ENCODE peak calls at places on chromosomes 4 and X, in eight cellular contexts. One of them, this sample, is unnamed.

GRCh38 chr4:37815591-37815990 is 10.9 kb upstream of the PGM2 start:
- DNase-seq in stimulated activated CD8-positive, alpha-beta memory T cell treated with anti-CD3 and anti-CD28 coated beads, Interleukin-4, amount 100 ng/mL, for 4 hours: no peak
- DNase-seq in fibroblast of lung: no peak
- DNase-seq in stimulated activated CD4-positive, alpha-beta T cell treated with anti-CD3 and anti-CD28 coated beads, Interleukin-1b, Interleukin-23, amount 100 ng/mL, for 24 hours: no peak
- DNase-seq in upper lobe of right lung: no peak
- DNase-seq in cardiac fibroblast: no peak
- DNase-seq in NCI-H2029 treated with DMSO at 0.1 percent for 48 hours: no peak
- DNase-seq in left cardiac atrium: no peak
- DNase-seq in this sample: no peak

GRCh38 chr4:172287112-172287511 is 473.9 kb downstream of the GALNTL6 start:
- DNase-seq in fibroblast of lung: no peak
- DNase-seq in stimulated activated CD8-positive, alpha-beta memory T cell treated with anti-CD3 and anti-CD28 coated beads, Interleukin-4, amount 100 ng/mL, for 4 hours: no peak
- DNase-seq in cardiac fibroblast: no peak
- DNase-seq in left cardiac atrium: no peak
- DNase-seq in upper lobe of right lung: no peak
- DNase-seq in NCI-H2029 treated with DMSO at 0.1 percent for 48 hours: no peak
- DNase-seq in stimulated activated CD4-positive, alpha-beta T cell treated with anti-CD3 and anti-CD28 coated beads, Interleukin-1b, Interleukin-23, amount 100 ng/mL, for 24 hours: no peak
- DNase-seq in this sample: no peak

GRCh38 chrX:107686792-107687191 is 58.5 kb downstream of the PRPS1 start:
- DNase-seq in left cardiac atrium: no peak
- DNase-seq in fibroblast of lung: no peak
- DNase-seq in stimulated activated CD4-positive, alpha-beta T cell treated with anti-CD3 and anti-CD28 coated beads, Interleukin-1b, Interleukin-23, amount 100 ng/mL, for 24 hours: no peak
- DNase-seq in cardiac fibroblast: no peak
- DNase-seq in upper lobe of right lung: no peak
- DNase-seq in stimulated activated CD8-positive, alpha-beta memory T cell treated with anti-CD3 and anti-CD28 coated beads, Interleukin-4, amount 100 ng/mL, for 4 hours: no peak
- DNase-seq in NCI-H2029 treated with DMSO at 0.1 percent for 48 hours: no peak
- DNase-seq in this sample: no peak

GRCh38 chr4:153465583-153465921 is 608 bp upstream of the TMEM131L start:
- DNase-seq in stimulated activated CD4-positive, alpha-beta T cell treated with anti-CD3 and anti-CD28 coated beads, Interleukin-1b, Interleukin-23, amount 100 ng/mL, for 24 hours: no peak
- DNase-seq in left cardiac atrium: no peak
- DNase-seq in upper lobe of right lung: peak
- DNase-seq in fibroblast of lung: peak
- DNase-seq in cardiac fibroblast: peak
- DNase-seq in NCI-H2029 treated with DMSO at 0.1 percent for 48 hours: no peak
- DNase-seq in stimulated activated CD8-positive, alpha-beta memory T cell treated with anti-CD3 and anti-CD28 coated beads, Interleukin-4, amount 100 ng/mL, for 4 hours: no peak
- DNase-seq in this sample: peak

GRCh38 chrX:43655151-43655676 is 885 bp upstream of the MAOA start:
- DNase-seq in cardiac fibroblast: peak
- DNase-seq in left cardiac atrium: peak
- DNase-seq in upper lobe of right lung: peak
- DNase-seq in NCI-H2029 treated with DMSO at 0.1 percent for 48 hours: no peak
- DNase-seq in fibroblast of lung: peak
- DNase-seq in stimulated activated CD8-positive, alpha-beta memory T cell treated with anti-CD3 and anti-CD28 coated beads, Interleukin-4, amount 100 ng/mL, for 4 hours: no peak
- DNase-seq in stimulated activated CD4-positive, alpha-beta T cell treated with anti-CD3 and anti-CD28 coated beads, Interleukin-1b, Interleukin-23, amount 100 ng/mL, for 24 hours: peak
- DNase-seq in this sample: no peak

GRCh38 chrX:97215166-97215565 is 331.5 kb downstream of the RPA4 start:
- DNase-seq in stimulated activated CD4-positive, alpha-beta T cell treated with anti-CD3 and anti-CD28 coated beads, Interleukin-1b, Interleukin-23, amount 100 ng/mL, for 24 hours: no peak
- DNase-seq in upper lobe of right lung: no peak
- DNase-seq in fibroblast of lung: no peak
- DNase-seq in stimulated activated CD8-positive, alpha-beta memory T cell treated with anti-CD3 and anti-CD28 coated beads, Interleukin-4, amount 100 ng/mL, for 4 hours: no peak
- DNase-seq in NCI-H2029 treated with DMSO at 0.1 percent for 48 hours: no peak
- DNase-seq in left cardiac atrium: no peak
- DNase-seq in cardiac fibroblast: no peak
- DNase-seq in this sample: no peak

GRCh38 chrX:151938172-151938571 is 25.5 kb downstream of the MAGEA4 start:
- DNase-seq in NCI-H2029 treated with DMSO at 0.1 percent for 48 hours: no peak
- DNase-seq in cardiac fibroblast: no peak
- DNase-seq in stimulated activated CD4-positive, alpha-beta T cell treated with anti-CD3 and anti-CD28 coated beads, Interleukin-1b, Interleukin-23, amount 100 ng/mL, for 24 hours: no peak
- DNase-seq in upper lobe of right lung: no peak
- DNase-seq in left cardiac atrium: no peak
- DNase-seq in fibroblast of lung: no peak
- DNase-seq in stimulated activated CD8-positive, alpha-beta memory T cell treated with anti-CD3 and anti-CD28 coated beads, Interleukin-4, amount 100 ng/mL, for 4 hours: no peak
- DNase-seq in this sample: no peak

GRCh38 chrX:47169726-47170515 is 23.7 kb upstream of the UBA1 start:
- DNase-seq in cardiac fibroblast: peak
- DNase-seq in upper lobe of right lung: peak
- DNase-seq in NCI-H2029 treated with DMSO at 0.1 percent for 48 hours: no peak
- DNase-seq in stimulated activated CD8-positive, alpha-beta memory T cell treated with anti-CD3 and anti-CD28 coated beads, Interleukin-4, amount 100 ng/mL, for 4 hours: no peak
- DNase-seq in stimulated activated CD4-positive, alpha-beta T cell treated with anti-CD3 and anti-CD28 coated beads, Interleukin-1b, Interleukin-23, amount 100 ng/mL, for 24 hours: no peak
- DNase-seq in left cardiac atrium: peak
- DNase-seq in fibroblast of lung: peak
- DNase-seq in this sample: no peak

GRCh38 chr4:109721033-109721432 is 8.8 kb downstream of the PLA2G12A start:
- DNase-seq in NCI-H2029 treated with DMSO at 0.1 percent for 48 hours: no peak
- DNase-seq in left cardiac atrium: no peak
- DNase-seq in fibroblast of lung: peak
- DNase-seq in cardiac fibroblast: no peak
- DNase-seq in upper lobe of right lung: no peak
- DNase-seq in stimulated activated CD4-positive, alpha-beta T cell treated with anti-CD3 and anti-CD28 coated beads, Interleukin-1b, Interleukin-23, amount 100 ng/mL, for 24 hours: no peak
- DNase-seq in stimulated activated CD8-positive, alpha-beta memory T cell treated with anti-CD3 and anti-CD28 coated beads, Interleukin-4, amount 100 ng/mL, for 4 hours: no peak
- DNase-seq in this sample: no peak

GRCh38 chr4:147056951-147057630 is 111.4 kb upstream of the TTC29 start:
- DNase-seq in upper lobe of right lung: no peak
- DNase-seq in stimulated activated CD8-positive, alpha-beta memory T cell treated with anti-CD3 and anti-CD28 coated beads, Interleukin-4, amount 100 ng/mL, for 4 hours: no peak
- DNase-seq in NCI-H2029 treated with DMSO at 0.1 percent for 48 hours: no peak
- DNase-seq in fibroblast of lung: peak
- DNase-seq in cardiac fibroblast: peak
- DNase-seq in left cardiac atrium: no peak
- DNase-seq in stimulated activated CD4-positive, alpha-beta T cell treated with anti-CD3 and anti-CD28 coated beads, Interleukin-1b, Interleukin-23, amount 100 ng/mL, for 24 hours: no peak
- DNase-seq in this sample: peak

GRCh38 chr4:130359537-130359936 is 1263.6 kb downstream of the C4orf33 start:
- DNase-seq in stimulated activated CD4-positive, alpha-beta T cell treated with anti-CD3 and anti-CD28 coated beads, Interleukin-1b, Interleukin-23, amount 100 ng/mL, for 24 hours: no peak
- DNase-seq in NCI-H2029 treated with DMSO at 0.1 percent for 48 hours: no peak
- DNase-seq in cardiac fibroblast: peak
- DNase-seq in fibroblast of lung: peak
- DNase-seq in stimulated activated CD8-positive, alpha-beta memory T cell treated with anti-CD3 and anti-CD28 coated beads, Interleukin-4, amount 100 ng/mL, for 4 hours: no peak
- DNase-seq in upper lobe of right lung: no peak
- DNase-seq in left cardiac atrium: no peak
- DNase-seq in this sample: peak

GRCh38 chr4:101306225-101306624 is 41.1 kb downstream of the PPP3CA start:
- DNase-seq in left cardiac atrium: no peak
- DNase-seq in upper lobe of right lung: peak
- DNase-seq in NCI-H2029 treated with DMSO at 0.1 percent for 48 hours: peak
- DNase-seq in stimulated activated CD8-positive, alpha-beta memory T cell treated with anti-CD3 and anti-CD28 coated beads, Interleukin-4, amount 100 ng/mL, for 4 hours: no peak
- DNase-seq in fibroblast of lung: no peak
- DNase-seq in stimulated activated CD4-positive, alpha-beta T cell treated with anti-CD3 and anti-CD28 coated beads, Interleukin-1b, Interleukin-23, amount 100 ng/mL, for 24 hours: no peak
- DNase-seq in cardiac fibroblast: no peak
- DNase-seq in this sample: no peak